ENCODE peak calls at places on chromosome 6, in five cellular contexts. L is NT2/D1, O is GM12878, I is HepG2, N is H1. T is an unnamed sample.

GRCh38 chr6:91387290-91388062 is 800.6 kb upstream of the MAP3K7 start:
- DNase-seq in L (no peak), O (no peak), I (no peak), N (peak), T (no peak)

GRCh38 chr6:118748311-118749062 is 97.1 kb upstream of the CEP85L start:
- DNase-seq in L (peak), O (no peak), I (no peak), N (no peak), T (no peak)

GRCh38 chr6:87731818-87732661 is 30.0 kb upstream of the AKIRIN2 start:
- DNase-seq in L (no peak), O (peak), I (peak), N (no peak), T (no peak)

GRCh38 chr6:141133836-141134235 is 998.9 kb upstream of the GJE1 start:
- DNase-seq in L (no peak), O (no peak), I (no peak), N (no peak), T (no peak)

GRCh38 chr6:134502614-134503541 is 185.0 kb upstream of the SGK1 start:
- DNase-seq in L (no peak), O (no peak), I (no peak), N (no peak), T (no peak)

GRCh38 chr6:161922631-161923119 is 648.8 kb upstream of the AGPAT4 start:
- DNase-seq in L (peak), O (no peak), I (peak), N (no peak), T (peak)

GRCh38 chr6:37788259-37788658 is 31.3 kb upstream of the ZFAND3 start:
- DNase-seq in L (no peak), O (no peak), I (no peak), N (no peak), T (no peak)

GRCh38 chr6:50699086-50699886 is 14.0 kb upstream of the TFAP2D start:
- DNase-seq in L (no peak), O (no peak), I (no peak), N (no peak), T (no peak)

GRCh38 chr6:29647927-29648642 is 8.8 kb upstream of the MOG start:
- DNase-seq in L (no peak), O (no peak), I (peak), N (no peak), T (no peak)

GRCh38 chr6:109304284-109305015 is 77.8 kb downstream of the CD164 start:
- DNase-seq in L (no peak), O (no peak), I (no peak), N (no peak), T (no peak)

GRCh38 chr6:44038543-44039065 is 88.6 kb downstream of the MRPL14 start:
- DNase-seq in L (no peak), O (no peak), I (no peak), N (no peak), T (no peak)
- TF ChIP-seq SUZ12 in L (no peak), O (no peak), I (no peak), N (no peak), T (no peak)

GRCh38 chr6:170007468-170008240 is 256.2 kb downstream of the ERMARD start:
- DNase-seq in L (no peak), O (no peak), I (no peak), N (no peak), T (no peak)
- TF ChIP-seq SUZ12 in L (no peak), O (no peak), I (no peak), N (no peak), T (no peak)

DNA sequence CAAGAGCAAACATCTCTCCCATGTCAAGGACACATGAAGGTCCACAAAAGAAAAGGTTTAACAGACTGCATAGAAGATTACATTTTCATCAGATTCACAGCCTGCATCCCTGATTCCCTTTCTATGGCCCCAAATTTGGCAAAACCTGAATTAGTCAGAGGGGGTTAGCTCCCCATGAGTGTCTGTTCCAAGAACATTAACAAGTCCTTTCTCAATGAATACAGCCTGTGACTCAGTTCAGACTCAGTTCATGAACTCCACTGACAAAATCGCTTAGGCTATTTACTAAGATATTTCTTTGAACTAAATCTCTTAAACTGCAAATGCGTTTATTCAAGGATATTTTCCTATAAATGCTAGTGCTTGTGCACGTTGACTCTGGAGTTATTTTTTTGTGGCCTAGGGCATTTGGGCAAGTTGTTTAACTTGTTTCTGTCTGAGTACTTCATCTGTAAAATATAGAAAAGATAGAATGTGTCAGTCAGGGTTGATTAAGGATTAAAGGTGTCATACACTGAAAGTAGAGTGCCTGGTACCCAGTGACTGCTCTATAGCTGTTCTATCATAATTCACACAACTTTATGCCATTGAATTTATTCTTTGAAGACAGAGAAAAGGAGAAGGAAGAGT is 422.6 kb downstream of the HTR1B start:
- DNase-seq in L (no peak), O (no peak), I (no peak), N (no peak), T (no peak)
- TF ChIP-seq SUZ12 in L (no peak), O (no peak), I (no peak), N (no peak), T (no peak)

DNA sequence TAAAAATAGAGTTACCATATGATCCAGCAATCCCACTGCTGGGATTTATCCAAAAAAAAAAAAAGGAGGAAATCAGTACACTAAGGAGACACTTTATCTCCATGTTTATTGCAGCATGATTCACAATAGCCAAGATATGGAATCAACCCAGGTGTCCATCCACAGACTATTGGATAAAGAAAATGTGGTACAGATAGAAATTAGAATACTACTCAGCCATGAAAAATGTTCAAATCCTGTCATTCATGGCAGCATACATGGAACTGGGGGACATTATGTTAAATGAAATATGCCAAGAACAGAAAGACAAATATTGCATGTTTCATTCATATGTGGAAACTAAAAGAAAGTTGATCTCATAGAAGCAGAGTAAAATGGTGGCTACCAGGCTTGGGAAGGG is 75.3 kb downstream of the ERMARD start:
- DNase-seq in L (no peak), O (no peak), I (no peak), N (no peak), T (no peak)
- TF ChIP-seq SUZ12 in L (no peak), O (no peak), I (no peak), N (no peak), T (no peak)

DNA sequence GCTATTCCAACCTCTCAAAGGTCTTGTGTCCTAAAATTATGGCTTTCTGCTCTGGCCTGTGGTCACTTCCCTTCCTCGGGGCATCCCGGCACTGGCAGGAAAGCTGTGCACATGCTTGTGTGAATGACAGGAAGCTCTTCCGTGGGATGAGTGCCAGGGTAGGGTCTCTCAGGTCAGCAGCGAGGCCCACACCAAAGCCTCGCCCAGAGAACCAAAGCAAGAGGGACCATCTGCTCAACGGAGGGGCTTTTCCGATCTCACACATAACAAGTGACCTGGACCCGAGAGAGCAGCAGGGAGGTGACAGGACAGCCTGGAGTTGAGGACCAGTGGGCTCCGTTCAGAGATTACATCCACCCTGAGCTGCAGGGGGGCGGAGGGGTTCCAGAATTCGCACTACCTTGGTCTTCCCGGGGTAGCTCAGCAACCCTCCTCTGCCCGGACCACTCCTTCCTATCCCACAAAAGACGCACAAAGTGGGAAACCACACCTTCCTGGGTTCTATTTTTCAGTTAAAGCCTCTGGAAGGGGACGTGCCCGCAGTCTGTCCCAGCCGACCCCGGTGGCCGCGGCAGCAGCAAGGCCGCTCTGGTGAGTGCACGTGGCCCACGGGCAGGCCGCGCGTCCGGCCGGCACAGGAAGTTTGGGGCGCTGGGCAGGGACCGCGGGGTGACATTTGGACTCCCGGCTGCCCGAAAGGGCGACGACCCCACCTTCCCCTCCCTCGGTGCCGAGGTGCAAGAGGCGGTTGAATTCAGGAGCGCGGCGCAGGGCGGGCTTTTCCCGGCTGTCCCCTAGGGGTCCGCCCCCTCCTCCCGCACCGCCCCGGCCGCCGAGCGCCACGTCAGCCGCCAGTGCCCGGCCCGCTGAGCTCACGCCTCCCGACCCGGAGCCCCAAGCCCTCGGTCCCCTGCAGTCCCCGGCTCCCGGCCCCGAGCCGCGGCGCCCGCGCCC is 988 bp downstream of the TXNDC5 start:
- DNase-seq in L (no peak), O (no peak), I (peak), N (no peak), T (peak)
- TF ChIP-seq SUZ12 in L (no peak), O (no peak), I (no peak), N (no peak), T (no peak)

GRCh38 chr6:129209355-129209754 is 326.4 kb downstream of the LAMA2 start:
- DNase-seq in L (no peak), O (no peak), I (no peak), N (no peak), T (no peak)

GRCh38 chr6:129207832-129208231 is 324.9 kb downstream of the LAMA2 start:
- DNase-seq in L (no peak), O (no peak), I (no peak), N (no peak), T (no peak)

GRCh38 chr6:129208415-129209034 is 325.6 kb downstream of the LAMA2 start:
- DNase-seq in L (no peak), O (no peak), I (no peak), N (no peak), T (no peak)

GRCh38 chr6:129203190-129203900 is 320.4 kb downstream of the LAMA2 start:
- DNase-seq in L (no peak), O (no peak), I (no peak), N (no peak), T (no peak)

DNA sequence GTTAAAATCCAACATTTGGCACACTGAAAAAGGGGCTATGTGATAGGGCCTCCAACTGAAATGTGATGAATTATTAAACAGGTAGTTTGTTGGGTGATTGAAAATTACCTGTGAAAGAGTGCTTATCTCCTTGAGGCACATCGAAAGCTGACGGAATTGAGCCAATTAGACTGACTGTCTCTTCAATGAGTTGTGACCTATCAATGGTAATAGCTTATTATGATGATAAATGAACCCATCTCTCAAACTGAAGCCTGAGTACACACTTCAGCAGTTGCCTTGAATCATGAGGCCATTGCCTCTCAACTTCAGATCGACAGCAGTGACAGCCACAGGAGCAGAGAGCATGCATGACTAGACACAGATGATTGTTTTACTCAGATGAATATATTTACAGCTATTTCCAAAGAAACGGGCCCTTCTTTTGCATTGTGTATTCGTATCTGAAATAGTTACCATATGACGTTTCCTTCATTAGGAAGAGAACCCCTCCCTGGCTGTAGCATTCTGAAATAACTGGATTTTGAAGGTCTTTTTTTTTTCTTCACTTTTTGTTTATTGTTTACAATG is 323.9 kb downstream of the LAMA2 start:
- DNase-seq in L (no peak), O (no peak), I (no peak), N (no peak), T (no peak)
- TF ChIP-seq SUZ12 in L (no peak), O (no peak), I (no peak), N (no peak), T (no peak)

DNA sequence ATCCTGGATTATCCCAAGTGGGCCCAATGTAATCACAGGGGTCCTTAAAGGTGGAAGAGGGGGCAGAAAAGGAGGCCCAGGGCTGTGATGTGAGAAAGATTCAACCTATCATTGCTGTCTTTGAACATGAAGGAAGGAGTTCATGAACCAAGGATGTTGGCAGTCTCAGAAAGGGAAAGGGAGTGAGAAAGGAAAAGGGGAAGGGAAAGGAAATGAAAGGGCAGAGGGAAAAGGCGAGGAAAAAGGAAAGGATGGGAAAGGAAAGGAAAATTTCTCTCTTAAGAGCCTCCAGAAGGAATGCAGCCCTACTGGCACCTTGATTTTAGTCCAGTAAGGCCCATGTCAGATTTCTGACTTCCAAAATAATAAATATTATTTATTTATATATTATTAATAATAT is 687.8 kb downstream of the COL12A1 start:
- DNase-seq in L (no peak), O (no peak), I (no peak), N (no peak), T (no peak)
- TF ChIP-seq SUZ12 in L (no peak), O (no peak), I (no peak), N (no peak), T (no peak)

GRCh38 chr6:1077822-1078221 is 234.1 kb upstream of the FOXQ1 start:
- DNase-seq in L (no peak), O (no peak), I (no peak), N (no peak), T (no peak)

GRCh38 chr6:1076531-1077453 is 235.1 kb upstream of the FOXQ1 start:
- DNase-seq in L (no peak), O (no peak), I (no peak), N (no peak), T (no peak)

GRCh38 chr6:1081566-1081965 is 230.3 kb upstream of the FOXQ1 start:
- DNase-seq in L (no peak), O (no peak), I (no peak), N (no peak), T (no peak)

GRCh38 chr6:1080453-1081328 is 231.2 kb upstream of the FOXQ1 start:
- DNase-seq in L (no peak), O (no peak), I (no peak), N (no peak), T (no peak)

DNA sequence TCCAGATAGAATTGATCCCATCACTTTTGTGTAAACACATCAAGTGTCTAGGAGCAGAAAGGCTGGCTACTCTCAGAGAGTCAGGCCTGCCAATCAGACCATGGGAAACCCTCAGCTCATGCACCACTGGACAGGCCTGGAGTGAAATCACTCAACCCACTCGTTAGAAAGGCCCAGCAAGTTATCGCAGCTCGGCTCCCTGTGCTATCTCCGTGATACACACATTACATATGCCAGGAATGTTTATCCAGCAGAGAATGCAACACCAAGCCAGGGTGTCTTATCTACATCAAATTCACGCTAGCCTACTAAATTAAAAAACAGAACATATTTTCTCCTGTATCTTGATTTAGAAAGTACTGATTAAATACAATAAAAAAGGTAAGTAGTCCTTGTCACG is 232.4 kb upstream of the FOXQ1 start:
- DNase-seq in L (no peak), O (no peak), I (no peak), N (no peak), T (no peak)
- TF ChIP-seq SUZ12 in L (no peak), O (no peak), I (no peak), N (no peak), T (no peak)

GRCh38 chr6:166258854-166259276 is 49.3 kb downstream of the PRR18 start:
- DNase-seq in L (no peak), O (no peak), I (no peak), N (no peak), T (no peak)
- TF ChIP-seq SUZ12 in L (no peak), O (no peak), I (no peak), N (no peak), T (no peak)